ENCODE peak calls at places on chromosomes 2 and 18, in nine cellular contexts. R is ovary, M is AG09319, L is sigmoid colon, S is lower leg skin, W is AG04450, K is GM20000, P is cardiac fibroblast, D is progenitor cell of endocrine pancreas. Y is an unnamed sample.

GRCh38 chr18:50679656-50680055 is 119.8 kb downstream of the MAPK4 start:
- DNase-seq in D (no peak), W (no peak), K (no peak), L (no peak), S (no peak), P (no peak), R (no peak), M (no peak), Y (no peak)

GRCh38 chr2:169715379-169716228 is 18.0 kb upstream of the KLHL23 start:
- DNase-seq in D (no peak), R (no peak), K (no peak), P (no peak), W (no peak), M (no peak), S (no peak), L (peak; percentile 74), Y (no peak)

GRCh38 chr2:230706053-230706498 is 6.6 kb upstream of the CAB39 start:
- DNase-seq in S (peak; percentile 34), L (no peak), W (no peak), M (no peak), R (no peak), P (no peak), D (no peak), K (no peak), Y (no peak)

GRCh38 chr2:105895995-105896764 is 151.5 kb downstream of the NCK2 start:
- DNase-seq in S (peak; percentile 48), W (no peak), R (no peak), D (no peak), M (no peak), L (no peak), K (no peak), P (no peak), Y (no peak)

GRCh38 chr2:229914182-229914581 is 7.6 kb downstream of the TRIP12 start:
- DNase-seq in M (no peak), W (no peak), R (no peak), S (no peak), L (no peak), D (no peak), P (no peak), K (no peak), Y (no peak)

GRCh38 chr2:135791418-135792190 is 45.4 kb downstream of the LCT start:
- DNase-seq in W (no peak), M (no peak), P (peak; percentile 42), K (no peak), L (no peak), D (no peak), R (no peak), S (no peak), Y (peak; percentile 8)

GRCh38 chr18:58186258-58186948 is 142.4 kb downstream of the NEDD4L start:
- DNase-seq in S (no peak), K (no peak), R (no peak), P (peak; percentile 77), W (peak; percentile 43), D (no peak), M (no peak), L (no peak), Y (peak; percentile 90)

GRCh38 chr2:216991563-216991962 is 131.7 kb upstream of the TNP1 start:
- DNase-seq in K (no peak), P (peak; percentile 3), D (no peak), L (peak; percentile 80), W (no peak), R (peak; percentile 78), S (peak; percentile 93), M (no peak), Y (no peak)

GRCh38 chr2:96856776-96857673 is 791 bp downstream of the ANKRD39 start:
- DNase-seq in S (no peak), M (no peak), D (no peak), R (no peak), L (peak; percentile 78), K (no peak), W (no peak), P (peak; percentile 43), Y (peak; percentile 27)

GRCh38 chr2:106192752-106193490 is 1.2 kb downstream of the UXS1 start:
- DNase-seq in S (no peak), M (peak; percentile 45), R (no peak), P (peak; percentile 96), L (no peak), K (peak; percentile 73), D (no peak), W (peak; percentile 65), Y (peak; percentile 59)

GRCh38 chr2:96142217-96143113 is 2.8 kb downstream of the DUSP2 start:
- DNase-seq in M (no peak), P (no peak), S (no peak), L (peak; percentile 33), D (no peak), W (no peak), R (peak; percentile 13), K (peak; percentile 76), Y (no peak)

GRCh38 chr2:188787002-188787660 is 187.0 kb upstream of the COL3A1 start:
- DNase-seq in M (no peak), P (peak; percentile 92), S (no peak), K (no peak), L (no peak), R (no peak), D (no peak), W (no peak), Y (peak; percentile 90)

GRCh38 chr2:114316532-114317300 is 125.7 kb upstream of the DPP10 start:
- DNase-seq in R (no peak), P (no peak), D (no peak), S (no peak), W (no peak), K (no peak), M (no peak), L (no peak), Y (no peak)

GRCh38 chr18:51066273-51066672 is 36.3 kb downstream of the SMAD4 start:
- DNase-seq in P (peak; percentile 59), M (no peak), W (no peak), S (no peak), K (no peak), D (no peak), L (no peak), R (no peak), Y (peak; percentile 31)

GRCh38 chr18:74896390-74896991 is 298.8 kb downstream of the ZNF407 start:
- DNase-seq in P (peak; percentile 6), D (no peak), S (no peak), M (no peak), K (peak; percentile 20), W (no peak), R (no peak), L (no peak), Y (no peak)

DNA sequence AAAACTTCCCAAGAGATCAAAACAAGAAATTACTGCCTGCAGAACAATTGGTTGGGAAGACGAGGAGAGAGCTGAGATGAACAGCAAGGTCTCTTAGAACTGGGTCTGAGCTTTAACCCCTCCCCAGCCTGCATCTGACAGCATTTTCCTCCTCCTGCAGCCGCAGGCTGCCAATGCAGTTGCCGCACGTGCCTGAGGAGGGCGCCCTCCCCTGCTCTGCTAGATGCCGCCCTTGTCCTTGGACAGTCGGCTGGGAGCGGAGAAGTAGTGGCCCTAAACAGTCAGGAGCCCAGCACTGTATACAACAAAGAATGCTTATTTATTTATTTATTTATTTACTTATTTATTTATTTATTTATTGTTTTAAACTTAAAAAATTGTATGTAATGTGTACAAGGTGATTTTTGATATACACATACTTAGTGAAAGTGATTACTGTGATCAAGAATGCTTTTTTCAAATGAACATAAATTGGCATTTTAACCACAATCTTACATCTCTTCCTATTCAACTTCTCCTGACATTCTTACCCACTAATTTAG is 776.4 kb downstream of the TSN start:
- DNase-seq in K (no peak), D (no peak), L (no peak), R (no peak), P (no peak), M (no peak), S (no peak), W (no peak), Y (no peak)
- TF ChIP-seq CTCF in K (no peak), D (peak; percentile 40), L (no peak), R (no peak), P (peak; percentile 59), M (no peak), S (no peak), W (no peak), Y (peak; percentile 38)

GRCh38 chr2:173926875-173927274 is 38.3 kb downstream of the SP3 start:
- DNase-seq in P (no peak), W (no peak), R (no peak), L (no peak), K (no peak), M (no peak), D (no peak), S (no peak), Y (no peak)

GRCh38 chr2:173922068-173922467 is 43.1 kb downstream of the SP3 start:
- DNase-seq in R (no peak), K (no peak), L (no peak), W (no peak), S (no peak), P (no peak), M (no peak), D (no peak), Y (no peak)

GRCh38 chr2:173924285-173924684 is 40.9 kb downstream of the SP3 start:
- DNase-seq in S (no peak), W (no peak), D (no peak), M (no peak), R (no peak), L (no peak), K (no peak), P (no peak), Y (no peak)

DNA sequence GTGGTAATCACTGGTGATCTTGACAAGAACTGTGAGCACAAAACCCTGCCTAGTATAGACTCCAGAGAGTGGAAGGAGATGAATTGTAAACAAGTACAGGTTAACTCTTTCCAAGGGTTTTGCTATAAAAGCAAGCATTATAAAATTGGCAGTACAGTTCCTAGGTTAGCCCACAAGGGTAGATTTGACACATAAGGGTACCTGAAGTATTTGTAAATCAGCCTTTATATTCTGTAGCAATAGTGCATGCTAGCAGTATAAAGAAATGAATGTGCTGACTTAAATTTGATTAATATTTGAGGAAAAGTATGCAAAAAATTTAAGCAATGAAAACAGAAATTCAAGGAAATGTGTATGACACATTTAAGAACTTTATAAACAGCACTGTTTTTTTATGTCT is 42.4 kb downstream of the SP3 start:
- DNase-seq in P (peak; percentile 13), W (no peak), L (no peak), M (no peak), K (no peak), S (no peak), R (no peak), D (no peak), Y (peak; percentile 18)
- TF ChIP-seq CTCF in P (no peak), W (peak; percentile 14), L (no peak), M (no peak), K (no peak), S (no peak), R (no peak), D (no peak), Y (peak; percentile 23)

GRCh38 chr2:196613302-196613701 is 26.2 kb upstream of the CCDC150 start:
- DNase-seq in L (no peak), R (no peak), D (no peak), S (no peak), W (no peak), K (no peak), M (no peak), P (no peak), Y (no peak)
- TF ChIP-seq CTCF in L (no peak), R (no peak), D (peak; percentile 16), S (no peak), W (peak; percentile 5), K (no peak), M (no peak), P (peak; percentile 10), Y (peak; percentile 46)

DNA sequence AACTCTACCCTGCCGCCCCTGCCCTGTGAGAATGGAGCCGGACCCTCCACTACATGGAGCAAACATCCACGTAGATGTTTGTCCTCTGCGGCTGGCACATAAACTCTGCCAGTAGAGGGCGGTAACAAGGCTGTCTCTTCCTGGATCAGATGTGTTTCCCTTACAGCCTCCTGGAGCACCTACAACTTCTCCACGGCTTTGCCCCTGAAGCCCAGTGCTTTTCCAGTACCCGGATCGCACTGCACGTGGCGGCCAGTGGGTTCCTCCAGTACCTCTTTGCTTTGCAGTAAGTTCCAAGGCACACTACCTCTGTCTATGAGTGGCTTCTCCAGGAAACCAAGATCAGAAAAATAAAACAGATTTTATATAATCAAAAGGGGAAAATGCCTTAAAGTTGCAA is 651.3 kb downstream of the DCDC2C start:
- DNase-seq in S (no peak), D (no peak), M (no peak), W (no peak), K (peak; percentile 14), L (no peak), P (no peak), R (no peak), Y (no peak)
- TF ChIP-seq CTCF in S (no peak), D (peak; percentile 53), M (no peak), W (no peak), K (no peak), L (no peak), P (no peak), R (no peak), Y (peak; percentile 19)